ENCODE peak calls at places on chromosomes 3 and 15, in six cellular contexts. G, P, E, Q, K and V are unnamed samples. For H3K27me3, the result is how much of the 10 kb centered on the place peaks cover.

GRCh38 chr15:88874275-88874674 is 21.1 kb downstream of the HAPLN3 start:
- DNase-seq in G (no peak), P (no peak), E (no peak), Q (no peak), K (no peak), V (no peak)

GRCh38 chr15:63605036-63605435 is 7.8 kb downstream of the FBXL22 start:
- DNase-seq in G (peak), P (no peak), E (no peak), Q (no peak), K (no peak), V (no peak)

GRCh38 chr15:82901114-82901805 is 51.3 kb downstream of the HOMER2 start:
- DNase-seq in G (no peak), P (no peak), E (no peak), Q (no peak), K (no peak), V (no peak)

GRCh38 chr3:157493627-157494550 is 9.3 kb downstream of the VEPH1 start:
- DNase-seq in G (peak), P (no peak), E (no peak), Q (no peak), K (no peak), V (peak)

GRCh38 chr3:126031981-126032471 is 51.9 kb downstream of the SLC41A3 start:
- DNase-seq in G (no peak), P (no peak), E (no peak), Q (no peak), K (no peak), V (no peak)

GRCh38 chr15:78088773-78089080 is 3.6 kb upstream of the SH2D7 start:
- DNase-seq in G (no peak), P (no peak), E (no peak), Q (no peak), K (peak), V (no peak)

GRCh38 chr15:40242671-40243070 is 3.8 kb downstream of the PAK6 start:
- DNase-seq in G (no peak), P (no peak), E (no peak), Q (no peak), K (peak), V (no peak)

GRCh38 chr3:126415661-126416591 is 21.2 kb downstream of the CFAP100 start:
- DNase-seq in G (no peak), P (no peak), E (no peak), Q (no peak), K (no peak), V (no peak)

GRCh38 chr15:40297356-40297755 is 10.4 kb downstream of the PLCB2 start:
- DNase-seq in G (no peak), P (no peak), E (no peak), Q (no peak), K (no peak), V (no peak)

GRCh38 chr15:23075927-23076326 is 36.6 kb upstream of the TUBGCP5 start:
- DNase-seq in G (no peak), P (no peak), E (no peak), Q (no peak), K (no peak), V (no peak)

GRCh38 chr15:33242669-33243191 is 48.2 kb upstream of the FMN1 start:
- DNase-seq in G (peak), P (no peak), E (no peak), Q (no peak), K (no peak), V (no peak)

GRCh38 chr3:40972350-40972749 is 227.0 kb upstream of the CTNNB1 start:
- DNase-seq in G (no peak), P (no peak), E (no peak), Q (no peak), K (no peak), V (no peak)

GRCh38 chr15:60392601-60392985 is 5.2 kb downstream of the ANXA2 start:
- DNase-seq in G (peak), P (peak), E (no peak), Q (no peak), K (no peak), V (no peak)

GRCh38 chr3:182241777-182242556 is 530.2 kb downstream of the SOX2 start:
- DNase-seq in G (no peak), P (no peak), E (peak), Q (no peak), K (no peak), V (no peak)

GRCh38 chr15:101242160-101242998 is 9.5 kb downstream of the CHSY1 start:
- DNase-seq in G (peak), P (peak), E (no peak), Q (peak), K (no peak), V (no peak)

GRCh38 chr15:81189583-81190283 is 6.9 kb upstream of the IL16 start:
- DNase-seq in G (peak), P (no peak), E (peak), Q (no peak), K (no peak), V (no peak)

GRCh38 chr15:31606261-31606669 is 279.6 kb downstream of the KLF13 start:
- DNase-seq in G (peak), P (no peak), E (no peak), Q (no peak), K (no peak), V (no peak)

GRCh38 chr3:71962561-71963240 is 177.8 kb upstream of the PROK2 start:
- DNase-seq in G (peak), P (no peak), E (no peak), Q (no peak), K (no peak), V (no peak)

GRCh38 chr3:66585696-66586095 is 84.9 kb upstream of the LRIG1 start:
- DNase-seq in G (no peak), P (no peak), E (no peak), Q (no peak), K (no peak), V (no peak)

DNA sequence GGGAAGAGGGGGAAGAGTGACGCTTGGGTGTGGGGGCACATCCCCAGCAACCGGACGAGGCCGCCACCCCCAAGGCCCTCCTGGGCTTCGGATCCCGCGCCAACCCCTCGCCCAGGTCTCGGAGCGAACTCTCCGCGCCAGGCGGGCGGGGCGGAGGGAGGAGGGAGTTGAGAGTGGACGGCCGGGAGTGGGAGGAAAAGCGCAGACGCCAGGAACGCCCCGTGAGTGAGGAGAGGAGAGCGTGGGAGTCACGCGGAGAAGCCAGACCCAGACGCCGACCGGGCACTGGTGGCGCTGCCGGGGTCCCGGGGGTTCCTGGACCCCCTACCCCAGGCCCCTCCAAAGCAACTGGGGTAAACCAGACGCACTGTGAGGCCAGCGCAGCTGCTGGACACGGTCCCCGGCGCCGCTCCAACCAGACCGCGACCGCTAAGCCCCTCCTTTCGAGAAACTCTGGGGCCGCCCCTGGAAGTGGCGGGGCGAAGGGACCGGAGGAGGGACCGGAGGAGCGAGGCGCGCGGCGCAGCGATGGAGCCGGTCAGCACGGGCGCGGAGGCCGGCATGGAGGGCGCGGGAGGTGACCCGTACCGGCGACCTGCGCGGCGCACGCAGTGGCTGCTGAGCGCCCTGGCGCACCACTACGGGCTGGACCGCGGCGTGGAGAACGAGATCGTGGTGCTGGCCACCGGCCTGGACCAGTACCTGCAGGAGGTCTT is at the start of gene EFCC1:
- DNase-seq in G (peak), P (no peak), E (peak), Q (no peak), K (peak), V (no peak)
- H3K27me3 ChIP-seq in G (under half), P (under half), E (half or more), Q (under half), K (under half), V (under half)

DNA sequence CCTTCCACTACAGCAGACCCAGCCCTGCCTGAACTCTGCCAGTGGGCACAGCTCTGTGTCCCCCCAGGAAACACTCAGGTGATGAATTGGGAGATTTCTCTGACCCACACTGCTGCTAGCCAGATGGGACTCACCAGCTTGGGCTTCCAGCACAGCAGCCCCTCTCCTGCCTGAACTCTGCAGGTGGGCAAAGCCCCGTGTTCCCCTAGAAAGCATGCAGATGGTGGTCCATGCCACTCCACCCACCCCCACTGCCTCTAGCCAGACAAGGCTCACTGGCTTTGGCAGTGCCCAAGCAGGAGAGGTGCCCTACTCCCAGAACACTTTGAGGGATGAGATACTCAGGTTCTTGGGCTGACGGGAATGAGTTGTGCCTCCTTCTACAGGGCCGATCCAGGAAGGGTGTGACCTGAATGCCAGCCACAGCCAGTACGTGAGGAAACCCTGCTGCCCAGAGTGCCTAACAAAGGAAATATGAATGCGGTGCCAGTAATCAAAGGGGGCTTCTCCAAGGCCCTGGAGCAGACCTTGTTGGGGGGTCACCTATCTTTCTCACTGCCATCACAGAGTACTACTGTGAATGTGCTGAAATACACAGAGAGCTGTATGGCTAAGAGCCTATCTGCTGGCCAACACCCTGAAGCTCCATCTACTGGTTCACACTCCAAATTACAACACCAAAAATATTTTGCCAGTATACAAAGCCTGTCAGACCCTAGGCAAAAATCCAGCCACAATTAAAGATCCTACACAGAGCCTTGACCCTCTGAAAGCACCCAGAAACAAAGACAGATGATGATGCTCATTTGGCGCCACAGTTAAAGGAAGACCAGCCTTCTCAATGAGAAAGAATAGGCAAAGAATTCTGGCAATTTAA is 61.9 kb downstream of the BTLA start:
- DNase-seq in G (peak), P (no peak), E (no peak), Q (no peak), K (no peak), V (peak)
- TF ChIP-seq CTCF in G (peak), P (no peak), E (no peak), Q (peak), K (peak), V (peak)

DNA sequence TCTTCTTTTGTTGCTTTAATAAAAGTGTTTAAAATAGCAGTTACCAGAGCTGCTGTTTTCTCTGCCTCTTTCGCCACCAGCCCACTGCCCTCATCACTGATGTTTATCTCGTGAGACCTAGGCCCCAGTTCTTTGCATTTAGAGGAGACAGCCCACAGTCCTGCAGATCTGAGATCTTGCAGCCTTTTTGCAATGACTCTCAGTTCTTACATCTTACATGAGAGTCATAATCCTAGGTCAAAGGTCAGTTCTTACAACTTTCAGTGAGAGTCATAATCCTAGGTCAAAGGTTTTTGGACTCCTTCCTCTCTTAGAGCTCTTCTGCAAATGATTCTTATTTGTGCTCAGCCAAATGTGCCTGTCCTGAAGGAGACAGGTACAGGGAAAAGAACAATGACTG is 66.9 kb downstream of the ABHD5 start:
- DNase-seq in G (no peak), P (no peak), E (no peak), Q (no peak), K (no peak), V (no peak)
- H3K27ac ChIP-seq in G (no peak), P (no peak), E (no peak), Q (no peak), K (peak), V (no peak)

GRCh38 chr3:152356870-152357276 is 88.1 kb downstream of the MBNL1 start:
- DNase-seq in G (no peak), P (no peak), E (no peak), Q (no peak), K (no peak), V (no peak)
- H3K27me3 ChIP-seq in G (under half), P (under half), E (under half), Q (under half), K (under half), V (under half)

GRCh38 chr15:52348056-52348745 is 52.6 kb upstream of the MYO5C start:
- DNase-seq in G (no peak), P (no peak), E (no peak), Q (no peak), K (no peak), V (no peak)

GRCh38 chr15:52349062-52349700 is 53.6 kb upstream of the MYO5C start:
- DNase-seq in G (peak), P (no peak), E (no peak), Q (no peak), K (no peak), V (no peak)

GRCh38 chr15:52351206-52351907 is 55.8 kb upstream of the MYO5C start:
- DNase-seq in G (no peak), P (no peak), E (no peak), Q (no peak), K (no peak), V (no peak)

GRCh38 chr15:52344592-52344991 is 49.0 kb upstream of the MYO5C start:
- DNase-seq in G (no peak), P (no peak), E (no peak), Q (no peak), K (no peak), V (no peak)

GRCh38 chr15:52350423-52350822 is 54.8 kb upstream of the MYO5C start:
- DNase-seq in G (no peak), P (no peak), E (no peak), Q (no peak), K (no peak), V (no peak)
- TF ChIP-seq CTCF in G (no peak), P (no peak), E (no peak), Q (no peak), K (no peak), V (no peak)

GRCh38 chr3:16251316-16252085 is 13.2 kb downstream of the DPH3 start:
- DNase-seq in G (no peak), P (no peak), E (no peak), Q (no peak), K (no peak), V (no peak)

GRCh38 chr3:16252988-16253387 is 11.8 kb downstream of the DPH3 start:
- DNase-seq in G (no peak), P (no peak), E (no peak), Q (no peak), K (no peak), V (no peak)

GRCh38 chr3:16252243-16252978 is 12.3 kb downstream of the DPH3 start:
- DNase-seq in G (peak), P (no peak), E (no peak), Q (no peak), K (no peak), V (no peak)

GRCh38 chr3:16254933-16255725 is 9.6 kb downstream of the DPH3 start:
- DNase-seq in G (no peak), P (no peak), E (no peak), Q (no peak), K (no peak), V (no peak)

DNA sequence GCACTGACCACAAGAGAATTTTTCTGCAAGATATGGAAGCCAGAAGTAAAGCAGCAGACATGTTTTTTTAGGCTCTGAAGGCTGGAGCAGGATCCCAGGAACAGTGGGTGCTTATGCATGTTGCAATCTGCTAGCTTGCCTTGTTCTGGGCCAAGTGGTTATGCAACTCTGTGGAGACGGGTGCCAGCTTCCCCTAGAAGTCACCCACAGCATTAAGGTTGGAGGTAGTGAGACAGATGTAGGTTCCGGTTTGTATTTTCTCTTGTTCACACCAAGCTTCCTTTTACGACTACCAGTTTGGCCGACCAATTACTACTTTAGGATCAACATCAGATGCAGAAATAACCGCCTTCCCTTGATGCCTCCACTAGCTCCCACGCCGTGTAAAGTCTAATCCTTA is 11.1 kb downstream of the DPH3 start:
- DNase-seq in G (no peak), P (no peak), E (peak), Q (no peak), K (no peak), V (no peak)
- H3K27ac ChIP-seq in G (no peak), P (no peak), E (no peak), Q (no peak), K (peak), V (no peak)

DNA sequence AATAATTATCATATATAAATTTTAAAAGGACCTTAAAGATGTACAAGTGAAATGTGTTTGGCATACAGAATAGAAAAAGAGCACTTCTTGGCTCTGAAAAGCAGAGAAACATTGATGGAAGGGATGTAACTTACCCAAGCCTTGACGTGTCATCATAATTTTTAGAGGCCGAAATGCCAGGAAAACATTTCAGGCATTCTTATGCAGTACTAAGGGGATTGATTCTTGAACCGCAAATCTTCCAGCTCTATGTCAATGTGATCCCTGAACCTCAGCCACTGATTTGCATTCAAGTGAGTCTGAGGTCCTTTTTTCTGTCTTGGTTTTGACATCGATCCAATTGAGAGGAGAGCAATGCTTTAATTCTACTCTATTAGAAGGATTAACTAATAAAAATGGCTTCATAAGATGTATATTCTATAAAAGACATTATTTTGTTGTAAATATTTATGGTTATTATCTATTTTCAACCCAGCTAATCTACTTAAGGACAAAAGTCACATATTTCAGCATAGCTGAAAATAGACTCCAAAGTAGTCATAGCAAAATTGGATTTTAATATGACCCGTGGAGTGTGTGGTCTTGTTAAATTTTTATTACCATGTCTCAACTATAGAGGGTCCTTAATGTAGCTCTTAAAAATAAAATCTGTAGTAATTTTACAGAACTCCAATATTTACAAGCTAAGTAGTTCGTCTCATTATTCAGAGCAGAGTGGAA is 97.6 kb downstream of the CLDN1 start:
- DNase-seq in G (no peak), P (no peak), E (no peak), Q (no peak), K (no peak), V (no peak)
- H3K27me3 ChIP-seq in G (under half), P (under half), E (under half), Q (under half), K (under half), V (under half)

GRCh38 chr3:195195321-195196209 is 75.4 kb downstream of the XXYLT1 start:
- DNase-seq in G (no peak), P (no peak), E (no peak), Q (no peak), K (no peak), V (no peak)
- TF ChIP-seq CTCF in G (no peak), P (no peak), E (no peak), Q (no peak), K (no peak), V (peak)